ENCODE peak calls at places on chromosomes 5 and 9, in five cellular contexts. V is A549, J is adrenal gland, H is heart left ventricle, D is right lobe of liver. E is an unnamed sample.

GRCh38 chr5:51960617-51961115 is 577.4 kb downstream of the ISL1 start:
- DNase-seq in V (no peak), J (no peak), H (no peak), D (no peak), E (no peak)

GRCh38 chr5:181189962-181190710 is 14.9 kb downstream of the TRIM7 start:
- DNase-seq in V (no peak), J (no peak), H (no peak), D (no peak), E (peak; percentile 48)

GRCh38 chr5:41748631-41749030 is 121.6 kb downstream of the OXCT1 start:
- DNase-seq in V (no peak), J (no peak), H (no peak), D (no peak), E (no peak)

GRCh38 chr5:180776376-180776775 is 26.2 kb downstream of the MGAT1 start:
- DNase-seq in V (no peak), J (no peak), H (no peak), D (no peak), E (no peak)

GRCh38 chr9:32741706-32742105 is 41.6 kb upstream of the TMEM215 start:
- DNase-seq in V (no peak), J (no peak), H (no peak), D (peak; percentile 73), E (no peak)

GRCh38 chr5:150068472-150068871 is 17.9 kb downstream of the CSF1R start:
- DNase-seq in V (no peak), J (peak; percentile 15), H (no peak), D (no peak), E (no peak)

GRCh38 chr5:54514269-54514668 is 3.3 kb upstream of the SNX18 start:
- DNase-seq in V (no peak), J (peak; percentile 23), H (no peak), D (no peak), E (no peak)

GRCh38 chr9:70220216-70220615 is 38.6 kb upstream of the SMC5 start:
- DNase-seq in V (no peak), J (no peak), H (no peak), D (no peak), E (no peak)

GRCh38 chr5:91176288-91177016 is 206.7 kb downstream of the ARRDC3 start:
- DNase-seq in V (no peak), J (no peak), H (no peak), D (no peak), E (no peak)

GRCh38 chr9:88218721-88219120 is 80.4 kb upstream of the SPATA31C2 start:
- DNase-seq in V (no peak), J (no peak), H (no peak), D (no peak), E (no peak)

GRCh38 chr5:3155029-3155428 is 403.6 kb upstream of the IRX2 start:
- DNase-seq in V (no peak), J (no peak), H (no peak), D (no peak), E (no peak)

GRCh38 chr5:57094753-57095683 is 78.8 kb upstream of the GPBP1 start:
- DNase-seq in V (no peak), J (no peak), H (no peak), D (no peak), E (peak; percentile 88)
- TF ChIP-seq CTCF in V (no peak), J (no peak), H (no peak), D (no peak), E (peak; percentile 61)

GRCh38 chr5:168819004-168819626 is 239.9 kb upstream of the PANK3 start:
- DNase-seq in V (no peak), J (no peak), H (no peak), D (peak; percentile 44), E (no peak)
- H3K4me3 ChIP-seq in V (no peak overlapping the region), J (no peak overlapping the region), H (no peak overlapping the region), D (peak overlapping the region; percentile 32), E (no peak overlapping the region)

DNA sequence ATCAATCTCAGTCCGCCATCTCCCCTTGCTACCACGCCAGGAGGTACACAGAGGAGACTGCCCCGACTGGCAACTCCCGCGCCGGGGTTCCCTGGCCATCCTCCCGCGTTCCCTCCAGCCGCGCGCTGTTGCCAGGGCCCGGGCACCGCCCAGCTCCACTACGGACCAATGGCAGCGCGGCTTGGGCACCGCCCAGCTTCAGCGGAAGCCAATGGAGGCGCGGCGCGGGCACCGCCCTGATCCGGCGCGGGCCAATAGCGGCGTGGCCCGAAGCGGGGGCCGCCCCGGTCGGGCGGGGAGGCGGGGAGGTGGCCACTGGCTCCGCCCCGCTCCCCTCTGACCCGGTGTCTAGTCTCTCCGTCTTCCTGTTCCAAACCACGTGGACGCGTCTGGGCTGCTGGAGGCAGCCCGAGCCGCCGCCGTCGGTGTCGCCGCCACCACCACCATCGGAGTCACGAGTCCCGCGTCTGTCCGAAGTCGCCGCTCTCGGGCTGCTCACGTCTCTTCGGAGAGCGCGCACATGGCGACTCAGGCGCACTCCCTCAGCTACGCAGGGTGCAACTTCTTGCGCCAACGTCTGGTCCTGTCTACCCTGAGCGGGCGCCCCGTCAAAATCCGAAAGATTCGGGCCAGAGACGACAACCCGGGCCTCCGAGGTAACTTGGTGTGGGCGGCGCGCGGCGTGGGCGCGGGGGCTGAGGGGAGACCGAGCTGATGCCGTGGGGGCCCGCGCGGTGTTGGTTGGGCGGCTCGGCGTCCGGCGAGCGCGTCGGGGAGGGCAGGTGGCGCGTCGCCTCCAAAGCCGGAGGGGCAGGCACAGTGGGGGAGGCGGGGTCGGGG is at the start of gene RCL1:
- DNase-seq in V (peak; percentile 92), J (peak; percentile 95), H (peak; percentile 96), D (peak; percentile 98), E (peak; percentile 97)
- TF ChIP-seq POLR2A in V (peak; percentile 69), J (peak; percentile 91), H (no peak), D (peak; percentile 85), E (peak; percentile 85)

DNA sequence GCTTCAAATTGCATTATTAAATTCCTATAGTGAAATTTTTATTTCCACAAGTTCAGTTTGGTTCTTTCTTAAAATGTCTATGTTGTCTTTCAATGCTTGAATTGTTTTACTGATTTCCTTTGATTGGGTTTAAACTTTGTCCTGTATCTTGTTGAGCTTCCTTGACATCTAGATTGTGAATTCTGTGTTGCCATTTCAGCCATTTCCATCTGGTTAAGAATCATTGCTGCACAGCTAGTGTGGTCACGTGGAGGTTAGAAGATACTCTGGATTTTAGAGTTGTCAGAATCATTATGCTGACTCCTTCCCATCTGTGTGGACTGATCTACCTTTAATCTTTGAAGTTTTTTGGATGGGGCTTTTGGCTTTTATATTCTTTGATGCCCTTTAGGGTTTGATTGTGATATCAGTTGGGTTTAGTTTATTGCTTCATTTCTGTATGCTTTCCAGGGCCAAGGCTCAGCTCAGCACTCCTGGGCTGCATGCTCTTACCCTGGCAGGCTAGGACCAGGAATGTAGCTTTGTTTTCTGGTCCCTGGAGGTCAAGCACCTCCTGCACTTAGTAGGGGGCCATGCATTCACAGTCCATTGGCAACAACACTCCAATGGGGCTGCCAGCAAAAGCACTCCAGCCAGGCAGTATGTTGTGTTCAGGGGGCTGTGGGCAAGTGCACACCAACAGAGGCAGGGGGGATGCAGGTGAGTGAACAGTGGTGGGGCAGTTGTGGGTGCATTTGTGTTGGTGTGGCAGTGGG is 141.4 kb downstream of the PRR16 start:
- DNase-seq in V (no peak), J (no peak), H (no peak), D (no peak), E (no peak)
- TF ChIP-seq CTCF in V (no peak), J (no peak), H (no peak), D (no peak), E (no peak)

GRCh38 chr5:116778015-116778414 is 203.4 kb upstream of the SEMA6A start:
- DNase-seq in V (no peak), J (no peak), H (no peak), D (no peak), E (no peak)
- H3K4me3 ChIP-seq in V (no peak overlapping the region), J (no peak overlapping the region), H (no peak overlapping the region), D (no peak overlapping the region), E (no peak overlapping the region)

GRCh38 chr5:103562453-103563157 is at the start of gene NUDT12:
- DNase-seq in V (peak; percentile 16), J (peak; percentile 70), H (peak; percentile 63), D (peak; percentile 76), E (peak; percentile 59)
- TF ChIP-seq POLR2A in V (peak; percentile 4), J (peak; percentile 29), H (no peak), D (peak; percentile 63), E (peak; percentile 52)